ENCODE peak calls at places on chromosome 11, in nine cellular contexts. S is GM23248, Q is colonic mucosa, V is H7, T is choroid plexus epithelial cell, N is stomach, H is OCI-LY7, X is GM12865, L is SJSA1. M is an unnamed sample.

GRCh38 chr11:84022221-84022620 is 736.1 kb upstream of the CCDC90B start:
- DNase-seq in S (no peak), Q (no peak), V (peak; percentile 2), T (peak; percentile 30), N (no peak), H (no peak), X (no peak), L (no peak), M (no peak)

GRCh38 chr11:11510939-11511338 is 110.9 kb downstream of the GALNT18 start:
- DNase-seq in S (no peak), Q (no peak), V (peak; percentile 47), T (no peak), N (no peak), H (no peak), X (no peak), L (no peak), M (no peak)

GRCh38 chr11:3134651-3135490 is 30.2 kb downstream of the OSBPL5 start:
- DNase-seq in S (no peak), Q (no peak), V (peak; percentile 62), T (no peak), N (no peak), H (no peak), X (no peak), L (no peak), M (no peak)

GRCh38 chr11:74689666-74690065 is 41.6 kb downstream of the CHRDL2 start:
- DNase-seq in S (peak; percentile 81), Q (no peak), V (no peak), T (peak; percentile 65), N (no peak), H (no peak), X (no peak), L (no peak), M (no peak)

GRCh38 chr11:26777276-26777939 is 55.5 kb upstream of the SLC5A12 start:
- DNase-seq in S (no peak), Q (no peak), V (no peak), T (peak; percentile 23), N (no peak), H (no peak), X (no peak), L (no peak), M (no peak)

GRCh38 chr11:123300874-123301695 is 106.0 kb upstream of the CLMP start:
- DNase-seq in S (peak; percentile 57), Q (no peak), V (no peak), T (peak; percentile 56), N (no peak), H (peak; percentile 36), X (peak; percentile 66), L (no peak), M (peak; percentile 63)

GRCh38 chr11:100624346-100624745 is 62.7 kb upstream of the ARHGAP42 start:
- DNase-seq in S (no peak), Q (no peak), V (no peak), T (peak; percentile 47), N (no peak), H (no peak), X (no peak), L (no peak), M (no peak)

GRCh38 chr11:65718964-65719492 is 1.6 kb downstream of the RNASEH2C start:
- DNase-seq in S (peak; percentile 48), Q (no peak), V (no peak), T (peak; percentile 24), N (peak; percentile 43), H (no peak), X (no peak), L (no peak), M (no peak)

GRCh38 chr11:10125522-10126133 is 168.4 kb downstream of the SBF2 start:
- DNase-seq in S (peak; percentile 55), Q (no peak), V (no peak), T (peak; percentile 70), N (no peak), H (no peak), X (no peak), L (no peak), M (no peak)

GRCh38 chr11:104668797-104669463 is 229.3 kb downstream of the CASP12 start:
- DNase-seq in S (peak; percentile 58), Q (no peak), V (no peak), T (peak; percentile 96), N (no peak), H (no peak), X (no peak), L (peak; percentile 60), M (peak; percentile 39)

GRCh38 chr11:117946196-117946841 is 17.1 kb upstream of the TMPRSS13 start:
- DNase-seq in S (no peak), Q (no peak), V (no peak), T (no peak), N (no peak), H (no peak), X (no peak), L (no peak), M (no peak)
- H3K4me3 ChIP-seq in S (no peak overlapping the region), Q (no peak overlapping the region), V (no peak overlapping the region), T (no peak overlapping the region), N (no peak overlapping the region), H (no peak overlapping the region), X (no peak overlapping the region), L (no peak overlapping the region), M (no peak overlapping the region)

DNA sequence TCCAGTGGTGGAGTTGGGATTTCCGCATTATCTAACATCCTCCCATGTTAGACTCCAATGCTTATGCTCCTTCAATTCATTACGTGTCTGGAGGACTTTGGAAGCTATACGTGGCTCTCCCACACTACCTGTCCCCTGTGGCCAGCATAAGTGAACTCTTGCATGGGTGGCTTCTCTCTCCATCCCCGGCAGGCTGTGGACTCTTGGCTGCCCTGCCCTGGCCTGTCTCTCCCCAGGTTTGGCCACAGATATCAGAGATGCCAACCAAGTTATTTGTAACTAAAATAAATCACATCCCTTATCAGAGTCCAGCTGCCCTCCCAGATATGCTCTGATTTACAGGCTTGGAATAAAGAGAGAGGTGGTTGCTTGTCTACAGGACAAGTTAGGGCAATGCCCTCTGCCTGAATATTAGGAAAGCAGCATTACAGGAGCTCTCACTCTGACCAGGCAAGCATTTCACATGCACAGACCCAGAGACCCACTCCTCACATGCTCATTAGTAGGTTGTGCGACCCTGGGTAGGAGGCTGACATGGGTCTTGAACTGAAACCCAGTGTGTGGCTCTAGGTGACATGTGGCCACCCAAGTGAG is 4.6 kb downstream of the CD44 start:
- DNase-seq in S (peak; percentile 34), Q (no peak), V (no peak), T (no peak), N (no peak), H (no peak), X (no peak), L (no peak), M (no peak)
- H3K4me3 ChIP-seq in S (peak overlapping the region; percentile 95), Q (no peak overlapping the region), V (no peak overlapping the region), T (no peak overlapping the region), N (peak overlapping the region; percentile 79), H (no peak overlapping the region), X (peak overlapping the region; percentile 20), L (no peak overlapping the region), M (no peak overlapping the region)

GRCh38 chr11:43067681-43068080 is 244.1 kb upstream of the API5 start:
- DNase-seq in S (no peak), Q (no peak), V (no peak), T (no peak), N (no peak), H (no peak), X (no peak), L (no peak), M (no peak)

GRCh38 chr11:43071338-43071737 is 240.5 kb upstream of the API5 start:
- DNase-seq in S (no peak), Q (peak; percentile 42), V (no peak), T (no peak), N (no peak), H (no peak), X (no peak), L (no peak), M (no peak)

GRCh38 chr11:43072911-43073310 is 238.9 kb upstream of the API5 start:
- DNase-seq in S (no peak), Q (no peak), V (no peak), T (no peak), N (no peak), H (no peak), X (no peak), L (no peak), M (no peak)

GRCh38 chr11:43074810-43075209 is 237.0 kb upstream of the API5 start:
- DNase-seq in S (no peak), Q (no peak), V (no peak), T (no peak), N (no peak), H (no peak), X (no peak), L (no peak), M (no peak)

DNA sequence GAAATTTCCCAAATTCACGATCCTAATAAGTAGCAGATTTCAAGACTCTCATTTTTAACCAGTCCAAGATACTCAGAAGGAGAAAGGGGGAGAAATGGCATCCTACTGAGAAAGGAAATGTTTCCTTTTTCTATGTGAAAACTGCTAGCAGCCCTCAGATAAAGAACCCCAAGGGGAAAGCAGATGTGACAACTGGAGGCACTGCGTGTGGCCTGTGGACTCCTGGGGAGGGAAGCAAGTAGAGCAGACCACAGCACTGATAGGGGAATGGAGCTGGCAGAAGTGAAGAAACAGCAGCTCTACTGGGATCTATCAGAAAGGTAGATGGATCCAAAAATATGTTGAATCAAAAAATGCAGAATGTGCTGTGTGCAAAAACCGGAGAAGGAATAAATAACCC is 239.7 kb upstream of the API5 start:
- DNase-seq in S (no peak), Q (no peak), V (peak; percentile 30), T (no peak), N (no peak), H (no peak), X (no peak), L (no peak), M (no peak)
- H3K4me3 ChIP-seq in S (no peak overlapping the region), Q (no peak overlapping the region), V (no peak overlapping the region), T (no peak overlapping the region), N (no peak overlapping the region), H (no peak overlapping the region), X (no peak overlapping the region), L (no peak overlapping the region), M (no peak overlapping the region)

DNA sequence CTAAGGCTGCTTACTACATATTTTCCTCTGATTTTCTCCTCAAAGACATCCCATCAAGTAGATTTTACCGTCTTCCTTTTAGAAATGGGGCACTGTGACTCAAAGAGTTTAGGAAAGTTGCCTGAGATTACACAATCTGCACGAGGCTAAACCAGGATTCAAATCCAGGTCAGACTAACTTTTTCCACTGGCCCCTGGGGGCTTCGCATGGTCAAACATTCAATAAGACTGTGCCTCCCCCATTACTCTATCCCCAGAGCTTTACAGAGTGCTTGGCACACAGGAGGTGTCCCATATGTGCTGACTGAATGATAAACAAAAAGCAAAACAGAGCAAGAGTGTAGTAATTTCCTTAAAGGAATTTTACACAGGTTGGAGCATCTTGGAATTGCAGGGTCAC is 118.1 kb upstream of the TEAD1 start:
- DNase-seq in S (peak; percentile 82), Q (no peak), V (no peak), T (peak; percentile 42), N (no peak), H (no peak), X (no peak), L (no peak), M (no peak)
- H3K4me3 ChIP-seq in S (peak overlapping the region; percentile 20), Q (no peak overlapping the region), V (no peak overlapping the region), T (no peak overlapping the region), N (no peak overlapping the region), H (no peak overlapping the region), X (no peak overlapping the region), L (no peak overlapping the region), M (no peak overlapping the region)

M was measured in HCT116.